ENCODE peak calls at places on chromosomes 6 and 20, in four cellular contexts. One of them, this sample, is unnamed.
A peak's percentile ranks its signal among the peaks of the same experiment; 100 is the strongest.

GRCh38 chr20:31815408-31816188 is 3.6 kb upstream of the MYLK2 start:
- DNase-seq in HCT116: no peak
- DNase-seq in dorsolateral prefrontal cortex: no peak
- DNase-seq in lower leg skin: no peak
- DNase-seq in this sample: no peak

GRCh38 chr6:38353310-38354032 is 286.3 kb downstream of the BTBD9 start:
- DNase-seq in HCT116: no peak
- DNase-seq in dorsolateral prefrontal cortex: no peak
- DNase-seq in lower leg skin: no peak
- DNase-seq in this sample: peak; percentile 24

GRCh38 chr6:149385998-149386646 is 13.9 kb upstream of the SUMO4 start:
- DNase-seq in HCT116: no peak
- DNase-seq in dorsolateral prefrontal cortex: no peak
- DNase-seq in lower leg skin: no peak
- DNase-seq in this sample: no peak

GRCh38 chr20:61522498-61523090 is 270.5 kb downstream of the CDH4 start:
- DNase-seq in HCT116: no peak
- DNase-seq in dorsolateral prefrontal cortex: no peak
- DNase-seq in lower leg skin: no peak
- DNase-seq in this sample: no peak

GRCh38 chr20:44615169-44615791 is 32.9 kb downstream of the PKIG start:
- DNase-seq in HCT116: no peak
- DNase-seq in dorsolateral prefrontal cortex: no peak
- DNase-seq in lower leg skin: no peak
- DNase-seq in this sample: peak; percentile 57

GRCh38 chr6:17278289-17279061 is 2.7 kb upstream of the RBM24 start:
- DNase-seq in HCT116: no peak
- DNase-seq in dorsolateral prefrontal cortex: no peak
- DNase-seq in lower leg skin: no peak
- DNase-seq in this sample: no peak

GRCh38 chr6:8556370-8557018 is 121.1 kb upstream of the SLC35B3 start:
- DNase-seq in HCT116: peak; percentile 16
- DNase-seq in dorsolateral prefrontal cortex: no peak
- DNase-seq in lower leg skin: no peak
- DNase-seq in this sample: no peak

GRCh38 chr6:54307412-54308036 is 717 bp upstream of the TINAG start:
- DNase-seq in HCT116: no peak
- DNase-seq in dorsolateral prefrontal cortex: no peak
- DNase-seq in lower leg skin: no peak
- DNase-seq in this sample: no peak

GRCh38 chr6:53579338-53579737 is 34.4 kb upstream of the GCLC start:
- DNase-seq in HCT116: no peak
- DNase-seq in dorsolateral prefrontal cortex: no peak
- DNase-seq in lower leg skin: no peak
- DNase-seq in this sample: no peak

DNA sequence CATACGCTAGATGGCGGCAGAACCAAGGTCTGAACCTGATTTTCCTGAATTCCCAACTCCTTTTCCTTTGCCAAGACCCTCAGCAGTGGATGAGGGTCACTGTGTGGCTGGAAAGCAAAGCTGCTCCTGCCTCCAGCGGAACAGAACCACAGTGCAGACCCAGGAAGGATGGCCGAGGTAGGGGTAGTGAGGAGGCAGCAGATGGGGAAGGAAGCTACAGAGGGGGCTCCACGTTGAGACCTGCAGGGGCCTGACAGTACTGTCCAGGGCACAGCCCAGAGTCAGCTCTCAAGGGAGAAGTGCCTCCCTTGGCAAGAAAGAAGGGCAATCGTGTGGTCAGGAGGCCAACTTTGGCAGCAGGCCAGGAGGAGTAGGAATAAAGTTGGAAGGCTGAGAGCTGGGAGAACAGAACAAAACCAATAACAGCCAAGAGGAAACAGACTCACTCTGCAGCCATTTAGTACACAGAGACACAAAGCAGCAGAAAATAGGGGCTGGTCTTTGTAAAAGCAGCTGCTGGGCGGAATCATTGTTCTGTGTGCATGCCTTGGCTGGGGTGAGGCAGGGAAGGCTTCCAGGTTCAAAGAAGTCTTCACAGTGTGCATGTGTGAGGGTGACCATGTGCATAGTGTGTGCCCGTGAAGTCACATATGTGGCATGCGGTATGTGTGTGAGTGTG is 3.1 kb downstream of the GABRR2 start:
- DNase-seq in HCT116: no peak
- DNase-seq in dorsolateral prefrontal cortex: peak; percentile 66
- DNase-seq in lower leg skin: peak; percentile 42
- DNase-seq in this sample: no peak
- TF ChIP-seq CTCF in HCT116: no peak
- TF ChIP-seq CTCF in dorsolateral prefrontal cortex: peak; percentile 59
- TF ChIP-seq CTCF in lower leg skin: no peak
- TF ChIP-seq CTCF in this sample: no peak

DNA sequence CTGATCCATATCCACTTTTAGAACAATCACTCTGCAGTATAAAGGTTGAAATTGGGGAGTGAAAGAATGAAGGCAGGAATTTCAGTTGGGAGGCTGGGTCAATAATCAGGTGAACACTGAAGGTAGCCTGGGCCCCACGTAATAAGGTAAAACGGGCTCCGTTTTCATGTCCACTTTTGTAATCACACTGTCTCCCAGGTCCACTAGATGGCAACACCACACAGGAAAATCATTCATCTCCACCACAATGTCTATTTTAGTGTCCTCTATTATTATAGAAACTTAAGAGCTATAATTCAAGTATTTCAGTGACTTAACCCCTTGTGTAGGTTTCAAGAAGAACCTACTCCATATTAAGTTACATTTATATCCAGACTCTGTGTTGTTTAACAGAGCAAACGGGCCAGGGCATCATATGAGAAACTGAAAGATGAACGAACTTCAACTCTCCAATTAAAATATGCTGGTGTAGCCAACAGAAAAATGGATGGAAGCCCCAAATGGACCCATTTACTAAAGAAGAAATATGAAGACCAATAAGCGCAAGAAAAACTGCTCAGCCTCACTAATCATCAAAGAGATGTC is 45.9 kb upstream of the MC3R start:
- DNase-seq in HCT116: no peak
- DNase-seq in dorsolateral prefrontal cortex: no peak
- DNase-seq in lower leg skin: no peak
- DNase-seq in this sample: no peak
- TF ChIP-seq CTCF in HCT116: no peak
- TF ChIP-seq CTCF in dorsolateral prefrontal cortex: peak; percentile 58
- TF ChIP-seq CTCF in lower leg skin: no peak
- TF ChIP-seq CTCF in this sample: no peak

DNA sequence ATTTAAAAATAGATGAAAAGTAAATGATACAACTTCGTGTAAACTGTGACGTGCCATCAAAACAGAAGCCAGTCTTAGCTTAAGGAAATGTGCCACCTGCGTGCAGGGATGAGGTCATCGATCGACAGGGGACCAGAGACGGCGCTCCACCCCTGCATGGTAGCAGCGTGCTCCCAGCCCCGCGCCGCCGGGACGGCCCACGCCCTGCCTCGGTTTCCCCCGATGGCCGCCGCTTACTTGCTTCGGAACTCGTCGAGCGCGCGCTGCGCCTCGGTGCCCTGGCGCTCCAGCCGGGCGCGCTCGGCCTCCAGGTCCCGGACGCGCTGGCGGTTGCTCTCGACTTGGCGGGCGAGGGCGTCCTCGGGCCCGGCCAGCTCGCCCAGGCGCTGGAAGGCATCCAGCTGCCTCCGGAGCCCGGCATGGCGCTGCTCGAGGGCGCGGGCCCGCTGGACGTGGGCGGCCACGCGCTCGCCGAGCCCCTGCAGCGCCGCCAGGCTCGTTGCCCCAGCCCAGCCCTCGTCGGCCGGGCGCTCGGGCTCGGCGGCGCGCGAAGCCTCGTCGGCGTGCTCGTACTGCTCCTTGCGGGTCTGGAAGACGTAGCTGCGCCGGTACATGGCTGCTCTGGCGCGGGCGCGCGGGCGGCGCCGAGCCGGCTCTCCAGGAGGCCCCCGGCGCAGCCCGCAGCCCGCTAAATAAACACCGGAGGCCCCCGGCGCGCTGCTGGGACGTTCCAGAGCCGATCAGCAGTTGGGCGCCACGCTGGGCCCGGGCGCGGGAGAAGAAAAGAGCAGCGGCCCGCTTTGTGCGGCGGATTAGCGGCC is at the start of gene BFSP1:
- DNase-seq in HCT116: no peak
- DNase-seq in dorsolateral prefrontal cortex: peak; percentile 59
- DNase-seq in lower leg skin: no peak
- DNase-seq in this sample: peak; percentile 64
- TF ChIP-seq CTCF in HCT116: no peak
- TF ChIP-seq CTCF in dorsolateral prefrontal cortex: no peak
- TF ChIP-seq CTCF in lower leg skin: no peak
- TF ChIP-seq CTCF in this sample: no peak

DNA sequence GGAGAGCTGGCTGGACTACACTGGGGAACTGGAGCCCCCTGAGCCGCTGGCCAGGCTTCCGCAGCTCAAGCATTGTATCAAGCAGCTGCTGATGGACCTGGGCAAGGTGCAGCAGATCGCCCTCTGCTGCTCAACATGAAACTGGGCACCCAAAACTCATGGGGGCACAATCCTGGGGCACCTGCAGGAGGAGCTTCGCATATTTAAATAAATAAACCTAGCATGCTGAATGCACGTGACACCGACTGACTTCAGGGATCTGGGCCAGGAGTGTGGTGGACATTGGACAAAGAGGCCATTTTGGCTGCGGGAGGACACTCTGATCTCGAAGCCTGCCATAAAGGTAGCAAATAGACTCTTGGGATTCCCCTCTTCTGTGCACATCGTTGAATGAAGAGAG is 6.8 kb downstream of the SCAND1 start:
- DNase-seq in HCT116: peak; percentile 42
- DNase-seq in dorsolateral prefrontal cortex: no peak
- DNase-seq in lower leg skin: no peak
- DNase-seq in this sample: no peak
- TF ChIP-seq CTCF in HCT116: peak; percentile 68
- TF ChIP-seq CTCF in dorsolateral prefrontal cortex: no peak
- TF ChIP-seq CTCF in lower leg skin: no peak
- TF ChIP-seq CTCF in this sample: peak; percentile 44

DNA sequence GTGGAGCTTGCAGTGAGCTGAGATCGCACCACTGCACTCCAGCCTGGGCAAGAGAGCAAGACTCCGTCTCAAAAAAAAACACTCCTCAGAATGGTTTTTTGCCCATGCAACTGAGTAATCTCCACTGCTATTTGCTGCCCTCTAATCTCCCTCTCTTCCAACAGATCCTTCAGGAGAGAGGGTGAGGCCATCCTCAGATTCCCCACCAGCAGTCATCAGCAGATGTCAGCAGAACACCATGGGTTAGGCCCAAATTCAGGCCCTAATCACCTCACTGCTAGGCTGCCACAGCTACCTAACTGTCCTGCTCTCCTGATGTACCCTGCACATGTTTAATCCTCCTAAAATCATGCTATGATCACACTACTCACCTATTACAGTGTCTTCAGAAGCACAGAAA is 63.2 kb upstream of the BEND6 start:
- DNase-seq in HCT116: no peak
- DNase-seq in dorsolateral prefrontal cortex: no peak
- DNase-seq in lower leg skin: no peak
- DNase-seq in this sample: no peak
- TF ChIP-seq CTCF in HCT116: no peak
- TF ChIP-seq CTCF in dorsolateral prefrontal cortex: no peak
- TF ChIP-seq CTCF in lower leg skin: no peak
- TF ChIP-seq CTCF in this sample: no peak

DNA sequence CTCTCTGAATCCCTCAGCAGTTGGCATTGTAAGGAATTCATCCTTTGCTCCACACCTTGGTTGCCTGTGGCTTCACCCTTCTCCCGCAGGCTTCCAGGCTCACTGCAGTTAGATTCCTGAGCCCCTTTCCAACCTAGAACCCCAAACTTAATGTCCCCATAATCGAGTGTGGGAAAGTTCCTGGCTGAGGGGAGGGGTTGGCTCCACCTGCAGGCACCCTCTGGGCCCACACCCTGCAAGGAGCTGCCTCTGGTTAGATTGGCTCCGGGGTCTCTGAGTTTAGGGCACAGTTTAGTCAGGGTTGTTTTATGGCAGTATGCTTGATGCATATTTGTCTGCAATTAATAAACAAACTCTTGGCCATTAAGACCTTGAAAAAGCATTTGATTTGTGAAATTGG is 63.4 kb downstream of the MTHFD1L start:
- DNase-seq in HCT116: no peak
- DNase-seq in dorsolateral prefrontal cortex: no peak
- DNase-seq in lower leg skin: no peak
- DNase-seq in this sample: peak; percentile 47
- TF ChIP-seq CTCF in HCT116: no peak
- TF ChIP-seq CTCF in dorsolateral prefrontal cortex: no peak
- TF ChIP-seq CTCF in lower leg skin: no peak
- TF ChIP-seq CTCF in this sample: peak; percentile 50

DNA sequence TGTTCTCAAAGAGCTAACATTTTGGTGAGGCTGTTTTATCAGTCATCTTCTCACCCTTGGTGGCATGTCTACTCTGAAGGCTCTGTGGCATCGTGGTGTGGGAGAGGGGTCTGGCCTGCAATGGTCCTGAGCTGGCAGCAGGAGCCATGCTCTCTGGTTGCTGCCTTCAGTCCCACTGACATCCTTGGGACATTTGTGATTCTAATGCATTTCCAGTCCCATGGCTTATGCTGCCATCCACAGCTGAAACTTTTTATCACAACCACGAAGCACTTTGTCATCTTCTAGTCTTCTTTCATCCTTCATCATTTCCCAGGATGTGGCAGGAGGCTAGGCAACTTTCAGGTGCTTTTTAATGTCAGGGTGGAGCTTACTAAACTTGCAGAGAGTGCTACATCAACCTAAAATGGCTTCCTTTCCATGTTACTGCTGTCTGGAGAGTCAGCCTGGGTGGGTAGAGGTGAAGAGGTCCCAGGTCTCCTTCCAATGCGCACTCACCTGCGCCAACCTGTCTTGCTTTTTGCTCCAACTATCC is 77.1 kb downstream of the GPR63 start:
- DNase-seq in HCT116: no peak
- DNase-seq in dorsolateral prefrontal cortex: no peak
- DNase-seq in lower leg skin: no peak
- DNase-seq in this sample: peak; percentile 27
- TF ChIP-seq CTCF in HCT116: peak; percentile 7
- TF ChIP-seq CTCF in dorsolateral prefrontal cortex: peak; percentile 29
- TF ChIP-seq CTCF in lower leg skin: no peak
- TF ChIP-seq CTCF in this sample: peak; percentile 21

GRCh38 chr6:46022110-46022948 is 6.7 kb upstream of the CLIC5 start:
- DNase-seq in HCT116: no peak
- DNase-seq in dorsolateral prefrontal cortex: no peak
- DNase-seq in lower leg skin: no peak
- DNase-seq in this sample: no peak
- TF ChIP-seq CTCF in HCT116: no peak
- TF ChIP-seq CTCF in dorsolateral prefrontal cortex: no peak
- TF ChIP-seq CTCF in lower leg skin: no peak
- TF ChIP-seq CTCF in this sample: no peak

This sample was measured in GM13976.